ENCODE peak calls at places on chromosomes 5 and 9, in five cellular contexts. D is HCT116, F is HepG2, S is GM12878, M is H1. B is an unnamed sample.

GRCh38 chr9:87674565-87675299 is 51.2 kb upstream of the CTSL start:
- DNase-seq in D (no peak), F (no peak), S (no peak), M (no peak), B (peak)

GRCh38 chr9:81519816-81520215 is 169.5 kb downstream of the TLE1 start:
- DNase-seq in D (no peak), F (no peak), S (no peak), M (no peak), B (no peak)

GRCh38 chr9:133680976-133681657 is 45.0 kb downstream of the DBH start:
- DNase-seq in D (no peak), F (no peak), S (no peak), M (no peak), B (no peak)

GRCh38 chr5:24714757-24715156 is 70.0 kb upstream of the CDH10 start:
- DNase-seq in D (no peak), F (no peak), S (no peak), M (no peak), B (no peak)

GRCh38 chr9:135249191-135249590 is 161.7 kb downstream of the OLFM1 start:
- DNase-seq in D (no peak), F (no peak), S (no peak), M (no peak), B (no peak)

GRCh38 chr5:167614294-167615104 is 676.9 kb upstream of the WWC1 start:
- DNase-seq in D (no peak), F (no peak), S (no peak), M (no peak), B (no peak)

GRCh38 chr9:79630521-79631403 is 59.0 kb downstream of the TLE4 start:
- DNase-seq in D (no peak), F (no peak), S (peak), M (no peak), B (no peak)

GRCh38 chr9:118029425-118029824 is 325.2 kb downstream of the TLR4 start:
- DNase-seq in D (no peak), F (no peak), S (no peak), M (no peak), B (no peak)

GRCh38 chr5:60943624-60944023 is 1.2 kb downstream of the ERCC8 start:
- DNase-seq in D (no peak), F (no peak), S (no peak), M (no peak), B (no peak)

GRCh38 chr5:6899215-6899614 is 186.0 kb downstream of the TENT4A start:
- DNase-seq in D (no peak), F (no peak), S (no peak), M (no peak), B (no peak)

GRCh38 chr9:33227013-33227398 is 13.0 kb upstream of the SPINK4 start:
- DNase-seq in D (no peak), F (no peak), S (no peak), M (no peak), B (no peak)

GRCh38 chr5:10424124-10424731 is 17.5 kb upstream of the ROPN1L start:
- DNase-seq in D (peak), F (peak), S (no peak), M (no peak), B (no peak)

GRCh38 chr5:176837707-176838115 is 27.4 kb downstream of the UNC5A start:
- DNase-seq in D (peak), F (peak), S (no peak), M (peak), B (peak)

GRCh38 chr5:79561525-79561893 is 47.6 kb upstream of the HOMER1 start:
- DNase-seq in D (no peak), F (no peak), S (no peak), M (no peak), B (no peak)

GRCh38 chr9:102867488-102867887 is 127.6 kb upstream of the CYLC2 start:
- DNase-seq in D (no peak), F (peak), S (no peak), M (no peak), B (no peak)

DNA sequence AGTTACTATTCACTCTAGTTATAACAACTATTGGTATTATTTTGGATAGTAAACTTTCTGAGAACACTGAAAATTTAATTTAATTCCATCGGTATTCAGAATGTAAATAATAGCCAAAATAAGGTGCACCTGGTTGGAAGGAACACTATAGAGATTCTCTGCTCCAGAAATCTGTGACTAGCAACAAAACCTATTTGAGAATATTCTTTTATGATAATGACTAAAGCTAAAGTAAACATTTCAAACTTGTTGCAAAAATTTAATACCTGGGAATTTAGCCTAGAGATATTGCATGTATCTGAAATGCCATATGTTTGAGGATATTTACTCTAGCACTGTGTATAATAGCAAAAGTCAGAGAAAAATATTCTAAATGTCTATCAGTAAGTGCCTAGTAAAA is 144.1 kb downstream of the PLK2 start:
- DNase-seq in D (no peak), F (no peak), S (no peak), M (no peak), B (no peak)
- TF ChIP-seq JUND in D (no peak), F (no peak), S (no peak), M (no peak), B (no peak)

DNA sequence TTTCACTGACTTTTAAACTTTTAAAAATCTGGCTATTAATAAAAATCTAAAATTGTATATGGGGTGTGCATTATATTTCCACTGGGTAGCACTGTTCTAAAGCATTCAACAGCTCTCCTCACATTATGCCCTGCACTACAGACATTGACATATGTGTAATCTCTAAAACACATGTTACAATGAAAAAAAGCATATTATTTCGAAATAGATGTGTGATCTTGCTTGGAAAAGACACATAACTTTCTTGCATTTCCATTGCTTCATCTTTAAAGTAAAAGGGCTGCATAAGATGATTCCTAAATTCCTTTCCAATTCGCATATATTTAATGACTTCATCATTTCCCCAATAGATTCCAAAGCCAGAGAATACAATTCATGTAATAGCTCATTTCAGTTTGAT is 567.0 kb downstream of the PDE4D start:
- DNase-seq in D (no peak), F (no peak), S (no peak), M (no peak), B (no peak)
- TF ChIP-seq SP1 in D (no peak), F (no peak), S (no peak), M (no peak), B (no peak)

GRCh38 chr5:88667187-88668141 is 215.5 kb downstream of the MEF2C start:
- DNase-seq in D (no peak), F (no peak), S (no peak), M (no peak), B (no peak)
- TF ChIP-seq JUND in D (no peak), F (no peak), S (no peak), M (no peak), B (no peak)

DNA sequence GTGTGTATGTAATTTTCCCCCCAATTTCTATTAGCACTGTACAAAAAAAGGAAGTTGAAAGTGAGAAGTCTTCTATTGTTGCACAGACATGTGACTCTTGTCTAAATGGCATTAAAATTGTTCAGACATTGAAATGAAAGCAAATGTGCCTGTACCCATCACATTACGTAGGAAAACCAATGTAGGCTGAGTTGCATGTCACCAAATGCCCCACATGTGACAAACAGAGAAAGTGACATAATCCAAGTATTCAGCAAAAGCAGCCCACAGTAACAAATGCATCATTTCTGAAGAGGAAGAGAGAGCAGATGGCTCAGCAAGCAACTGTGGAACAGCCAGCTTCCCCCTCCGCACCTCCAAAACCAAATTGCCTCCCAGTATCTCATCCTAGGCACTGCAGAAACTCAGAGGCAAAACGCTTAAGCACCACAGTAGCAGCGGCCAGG is 161.5 kb upstream of the NR4A3 start:
- DNase-seq in D (no peak), F (no peak), S (peak), M (no peak), B (no peak)
- TF ChIP-seq SP1 in D (no peak), F (no peak), S (peak), M (no peak), B (no peak)

GRCh38 chr5:145479271-145479670 is 355.9 kb downstream of the PRELID2 start:
- DNase-seq in D (no peak), F (no peak), S (no peak), M (no peak), B (no peak)
- TF ChIP-seq JUND in D (no peak), F (no peak), S (no peak), M (no peak), B (no peak)

GRCh38 chr5:163458778-163459405 is 1.0 kb downstream of the NUDCD2 start:
- DNase-seq in D (no peak), F (no peak), S (no peak), M (no peak), B (no peak)
- TF ChIP-seq SP1 in D (no peak), F (no peak), S (no peak), M (no peak), B (no peak)